ENCODE peak calls at places on chromosome 16, in seven cellular contexts. H, A, X, T, L, J and I are unnamed samples.

GRCh38 chr16:14111713-14112538 is 40.8 kb downstream of the MRTFB start:
- DNase-seq in H (no peak), J (no peak), A (no peak), T (no peak), L (peak), X (no peak), I (no peak)

GRCh38 chr16:79316004-79316458 is 284.5 kb downstream of the MAF start:
- DNase-seq in L (no peak), H (peak), T (no peak), A (no peak), X (no peak), J (no peak), I (no peak)

GRCh38 chr16:425740-426114 is 278 bp downstream of the RAB11FIP3 start:
- DNase-seq in H (no peak), X (no peak), T (no peak), A (no peak), J (no peak), L (no peak), I (no peak)

GRCh38 chr16:21950782-21951521 is 2.2 kb upstream of the UQCRC2 start:
- DNase-seq in A (peak), L (peak), X (no peak), H (no peak), T (peak), J (peak), I (no peak)

GRCh38 chr16:15055141-15056053 is 477 bp downstream of the NTAN1 start:
- DNase-seq in T (peak), X (no peak), H (no peak), L (peak), A (no peak), J (no peak), I (no peak)

GRCh38 chr16:57889960-57890751 is 80.8 kb downstream of the CNGB1 start:
- DNase-seq in T (no peak), H (no peak), X (no peak), L (no peak), J (no peak), A (no peak), I (no peak)

GRCh38 chr16:89915303-89916232 is 3.1 kb upstream of the MC1R start:
- DNase-seq in L (peak), X (no peak), H (no peak), J (no peak), T (no peak), A (no peak), I (no peak)

GRCh38 chr16:89138513-89138795 is 33.1 kb upstream of the CDH15 start:
- DNase-seq in X (no peak), A (no peak), H (no peak), L (no peak), J (no peak), T (no peak), I (no peak)

GRCh38 chr16:46607529-46607928 is 13.7 kb downstream of the SHCBP1 start:
- DNase-seq in L (peak), X (no peak), H (no peak), A (peak), J (no peak), T (peak), I (peak)

GRCh38 chr16:56910654-56911539 is 21.0 kb upstream of the HERPUD1 start:
- DNase-seq in L (no peak), T (no peak), H (no peak), A (no peak), J (no peak), X (no peak), I (no peak)

GRCh38 chr16:75062135-75062943 is 54.2 kb downstream of the LDHD start:
- DNase-seq in J (no peak), X (no peak), T (peak), A (no peak), L (no peak), H (no peak), I (no peak)

GRCh38 chr16:84464116-84464515 is 40.3 kb downstream of the MEAK7 start:
- DNase-seq in T (no peak), L (no peak), X (no peak), H (no peak), J (no peak), A (no peak), I (no peak)

GRCh38 chr16:46932802-46933201 is 40.7 kb downstream of the DNAJA2 start:
- DNase-seq in H (no peak), X (peak), L (no peak), J (no peak), T (no peak), A (no peak), I (no peak)

GRCh38 chr16:82105107-82105506 is 64.9 kb downstream of the MPHOSPH6 start:
- DNase-seq in X (no peak), L (no peak), H (no peak), J (no peak), A (no peak), T (no peak), I (no peak)

GRCh38 chr16:80691111-80691761 is 113.2 kb downstream of the CDYL2 start:
- DNase-seq in A (no peak), J (no peak), H (no peak), T (no peak), L (no peak), X (no peak), I (no peak)

GRCh38 chr16:69767459-69768229 is 5.5 kb downstream of the WWP2 start:
- DNase-seq in A (no peak), T (no peak), H (no peak), J (no peak), L (no peak), X (no peak), I (no peak)

GRCh38 chr16:35795361-35796029 is 2336.1 kb downstream of the TP53TG3F start:
- DNase-seq in H (no peak), T (no peak), X (no peak), A (no peak), J (peak), L (no peak), I (peak)

GRCh38 chr16:83995756-83996155 is 27.7 kb downstream of the NECAB2 start:
- DNase-seq in T (peak), J (no peak), X (no peak), L (no peak), H (no peak), A (peak), I (no peak)

GRCh38 chr16:58678716-58679115 is 5.9 kb downstream of the SLC38A7 start:
- DNase-seq in T (no peak), H (no peak), L (no peak), J (no peak), X (no peak), A (no peak), I (peak)

GRCh38 chr16:80175011-80175410 is 365.8 kb upstream of the DYNLRB2 start:
- DNase-seq in H (no peak), L (no peak), X (no peak), T (no peak), J (no peak), A (no peak), I (no peak)

GRCh38 chr16:81447383-81448101 is 2.9 kb downstream of the CMIP start:
- DNase-seq in X (no peak), A (no peak), L (peak), T (no peak), H (no peak), J (no peak), I (no peak)

GRCh38 chr16:27984121-27984520 is 79.4 kb downstream of the GSG1L start:
- DNase-seq in A (no peak), J (no peak), X (no peak), L (no peak), H (no peak), T (no peak), I (no peak)
- TF ChIP-seq JUND in A (no peak), J (no peak), X (no peak), L (no peak), H (no peak), T (no peak), I (no peak)

GRCh38 chr16:27154573-27155521 is 48.5 kb upstream of the KDM8 start:
- DNase-seq in J (peak), L (peak), H (no peak), A (peak), X (peak), T (peak), I (peak)
- TF ChIP-seq JUND in J (no peak), L (peak), H (no peak), A (no peak), X (no peak), T (peak), I (no peak)

DNA sequence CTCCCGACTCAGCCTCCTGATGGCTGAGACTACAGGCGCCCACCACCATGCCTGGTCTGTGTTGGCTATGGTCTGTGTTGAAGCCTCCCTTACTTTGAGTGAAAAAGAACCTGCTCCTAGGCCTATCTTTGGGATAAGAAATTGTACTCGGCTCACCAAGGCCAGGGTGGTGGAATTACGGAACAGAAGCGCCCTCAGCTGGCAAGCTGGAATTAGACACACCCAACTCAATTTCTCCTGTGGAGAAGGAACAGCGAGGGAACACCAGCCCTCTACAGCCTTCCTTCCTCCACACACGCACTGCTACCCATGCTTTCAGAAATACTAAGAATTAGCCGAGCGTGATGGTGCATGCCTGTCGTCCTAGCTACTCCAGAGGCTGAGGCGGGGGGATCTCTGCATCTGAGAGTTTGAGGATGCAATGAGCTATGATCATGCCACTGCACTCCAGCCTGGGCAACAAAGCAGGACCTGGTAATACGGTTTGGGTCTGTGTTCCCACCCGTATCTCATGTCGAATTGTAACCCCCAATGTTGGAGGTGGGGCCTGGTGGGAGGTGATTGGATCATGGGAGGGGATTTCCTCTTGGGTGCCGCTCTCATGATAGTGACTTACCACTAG is 40.1 kb upstream of the RBBP6 start:
- DNase-seq in H (no peak), X (peak), T (peak), L (peak), A (peak), J (peak), I (peak)
- TF ChIP-seq JUND in H (no peak), X (no peak), T (peak), L (no peak), A (no peak), J (no peak), I (no peak)

GRCh38 chr16:65876200-65876498 is 490.3 kb upstream of the CDH5 start:
- DNase-seq in T (no peak), L (no peak), J (no peak), X (no peak), H (no peak), A (no peak), I (no peak)
- TF ChIP-seq JUND in T (no peak), L (no peak), J (no peak), X (no peak), H (no peak), A (no peak), I (no peak)

GRCh38 chr16:30113711-30114333 is 485 bp upstream of the GDPD3 start:
- DNase-seq in A (no peak), L (no peak), J (no peak), T (no peak), X (no peak), H (no peak), I (no peak)

GRCh38 chr16:30113031-30113710 is at the start of gene GDPD3:
- DNase-seq in H (no peak), A (no peak), J (no peak), T (peak), X (no peak), L (peak), I (peak)

GRCh38 chr16:30114411-30114810 is 1.1 kb upstream of the GDPD3 start:
- DNase-seq in X (no peak), T (no peak), J (no peak), L (no peak), A (no peak), H (no peak), I (no peak)

GRCh38 chr16:30110661-30111060 is 2.7 kb downstream of the GDPD3 start:
- DNase-seq in L (no peak), X (no peak), T (no peak), A (no peak), H (no peak), J (no peak), I (no peak)

GRCh38 chr16:30112197-30113030 is 923 bp downstream of the GDPD3 start:
- DNase-seq in T (peak), J (peak), H (no peak), X (no peak), L (peak), A (no peak), I (no peak)
- TF ChIP-seq JUND in T (no peak), J (no peak), H (no peak), X (no peak), L (peak), A (no peak), I (no peak)

GRCh38 chr16:88071908-88072307 is 120.7 kb downstream of the BANP start:
- DNase-seq in L (no peak), A (no peak), J (no peak), T (no peak), X (no peak), H (no peak), I (no peak)

GRCh38 chr16:88068476-88069396 is 117.5 kb downstream of the BANP start:
- DNase-seq in T (no peak), H (no peak), X (no peak), A (no peak), J (no peak), L (no peak), I (no peak)

GRCh38 chr16:88069397-88070168 is 118.3 kb downstream of the BANP start:
- DNase-seq in J (no peak), A (no peak), X (no peak), T (no peak), H (peak), L (no peak), I (no peak)

GRCh38 chr16:88070989-88071625 is 119.9 kb downstream of the BANP start:
- DNase-seq in T (no peak), H (no peak), X (no peak), J (no peak), L (no peak), A (no peak), I (no peak)

GRCh38 chr16:88070341-88070740 is 119.1 kb downstream of the BANP start:
- DNase-seq in J (no peak), A (no peak), L (no peak), X (no peak), T (no peak), H (no peak), I (no peak)
- TF ChIP-seq JUND in J (no peak), A (no peak), L (no peak), X (no peak), T (no peak), H (no peak), I (no peak)

DNA sequence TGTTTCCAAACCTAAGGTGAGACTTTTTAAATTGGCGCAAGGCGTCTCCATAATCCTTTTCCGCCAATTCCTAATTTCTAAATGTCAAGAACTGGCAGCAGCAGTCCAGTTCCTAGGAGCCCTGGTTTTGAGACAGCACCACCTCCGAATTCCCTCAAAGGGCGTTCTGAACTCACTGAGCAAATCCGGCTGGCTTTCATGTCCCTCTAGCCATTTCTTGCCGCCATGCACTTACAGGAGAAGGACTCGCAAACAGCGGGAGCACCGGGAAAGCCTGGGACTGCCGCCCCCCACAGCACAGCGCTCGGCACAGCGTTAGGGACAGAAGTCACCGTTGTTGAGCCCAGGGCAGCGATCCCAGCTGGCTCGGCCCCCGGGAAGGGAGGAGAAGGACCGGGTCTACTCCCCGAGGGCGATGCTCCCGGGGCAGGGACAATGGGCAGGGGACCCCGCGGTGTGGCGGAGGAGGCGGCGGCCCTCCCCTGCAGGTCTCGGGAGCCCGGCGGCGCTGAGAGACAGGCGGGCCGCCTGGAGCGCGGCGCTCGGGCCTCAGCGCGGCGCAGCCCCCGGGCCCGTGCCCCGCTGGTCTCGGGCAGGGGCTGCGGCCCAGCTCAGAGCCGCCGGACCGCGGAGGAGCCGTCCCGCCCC is 545 bp downstream of the ARHGAP17 start:
- DNase-seq in X (no peak), J (peak), T (peak), A (no peak), L (peak), H (no peak), I (peak)
- TF ChIP-seq JUND in X (no peak), J (no peak), T (no peak), A (no peak), L (no peak), H (no peak), I (no peak)

GRCh38 chr16:2924901-2925820 is 13.4 kb downstream of the FLYWCH1 start:
- DNase-seq in X (no peak), L (no peak), A (no peak), T (no peak), J (peak), H (no peak), I (no peak)
- TF ChIP-seq JUND in X (no peak), L (no peak), A (no peak), T (no peak), J (no peak), H (no peak), I (no peak)

GRCh38 chr16:1877804-1878203 is 5.8 kb upstream of the MEIOB start:
- DNase-seq in T (no peak), J (no peak), L (no peak), A (no peak), X (no peak), H (no peak), I (no peak)

GRCh38 chr16:1877089-1877488 is 5.1 kb upstream of the MEIOB start:
- DNase-seq in H (no peak), X (no peak), T (no peak), L (no peak), J (no peak), A (no peak), I (no peak)

GRCh38 chr16:1878256-1878655 is 6.3 kb upstream of the MEIOB start:
- DNase-seq in T (no peak), L (no peak), A (no peak), J (no peak), H (no peak), X (no peak), I (no peak)

GRCh38 chr16:1876468-1876867 is 4.5 kb upstream of the MEIOB start:
- DNase-seq in X (no peak), A (no peak), L (no peak), J (no peak), T (no peak), H (peak), I (no peak)

DNA sequence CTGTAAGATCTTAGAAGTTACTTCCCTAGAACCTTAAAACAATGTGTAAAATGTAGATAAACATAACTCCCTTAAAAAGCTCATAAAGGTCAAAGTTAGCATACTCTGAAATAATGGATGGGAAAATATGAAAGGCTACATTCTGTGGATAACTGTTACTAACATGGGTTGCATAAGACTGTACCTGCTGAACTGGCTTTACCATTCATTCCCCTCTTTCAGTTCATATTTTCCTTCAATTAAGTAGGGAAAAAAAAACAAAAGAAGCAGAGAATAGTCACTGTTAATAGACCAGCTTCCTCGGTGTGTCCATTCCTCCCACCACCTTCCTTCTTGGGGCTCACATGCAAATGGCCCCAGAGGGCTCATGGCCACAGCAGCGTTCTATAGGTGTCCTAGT is 7.5 kb upstream of the MEIOB start:
- DNase-seq in X (no peak), T (peak), J (no peak), L (no peak), A (no peak), H (no peak), I (no peak)
- TF ChIP-seq JUND in X (no peak), T (no peak), J (no peak), L (no peak), A (no peak), H (no peak), I (no peak)